ENCODE peak calls at places on chromosome 9, in ten cellular contexts. K is effector memory CD4-positive, alpha-beta T cell; Z is CD8-positive, alpha-beta T cell; E is MM.1S; U is K562; B is psoas muscle; H is GM23248; P is heart right ventricle; M is HCT116; V is testis. J is an unnamed sample. For H3K36me3, the result is how much of the 10 kb centered on the place peaks cover.

GRCh38 chr9:137482094-137482781 is 23.1 kb upstream of the NSMF start:
- DNase-seq in K (no peak), Z (no peak), E (peak), U (peak), B (peak), H (peak), P (peak), M (no peak), V (peak), J (no peak)

GRCh38 chr9:130522233-130522808 is 57.1 kb upstream of the FUBP3 start:
- DNase-seq in K (no peak), Z (no peak), E (no peak), U (peak), B (no peak), H (peak), P (no peak), M (no peak), V (no peak), J (peak)

GRCh38 chr9:35907732-35908483 is 1.4 kb upstream of the SPAAR start:
- DNase-seq in K (no peak), Z (no peak), E (no peak), U (no peak), B (peak), H (peak), P (peak), M (peak), V (peak), J (peak)

GRCh38 chr9:37005517-37006140 is 28.4 kb downstream of the PAX5 start:
- DNase-seq in K (no peak), Z (no peak), E (no peak), U (no peak), B (no peak), H (no peak), P (no peak), M (no peak), V (no peak), J (no peak)

GRCh38 chr9:37555786-37556185 is 20.4 kb downstream of the FBXO10 start:
- DNase-seq in K (no peak), Z (no peak), E (no peak), U (no peak), B (no peak), H (peak), P (no peak), M (no peak), V (no peak), J (no peak)

GRCh38 chr9:85260288-85260687 is 481.5 kb downstream of the AGTPBP1 start:
- DNase-seq in K (no peak), Z (no peak), E (no peak), U (no peak), B (no peak), H (no peak), P (no peak), M (no peak), V (no peak), J (no peak)

GRCh38 chr9:129587487-129588262 is 33.2 kb downstream of the C9orf50 start:
- DNase-seq in K (no peak), Z (no peak), E (no peak), U (peak), B (peak), H (no peak), P (no peak), M (peak), V (no peak), J (no peak)

GRCh38 chr9:117869287-117869686 is 165.1 kb downstream of the TLR4 start:
- DNase-seq in K (no peak), Z (no peak), E (no peak), U (no peak), B (no peak), H (no peak), P (no peak), M (no peak), V (no peak), J (no peak)

GRCh38 chr9:77455312-77455927 is 192.7 kb downstream of the GNA14 start:
- DNase-seq in K (no peak), Z (no peak), E (peak), U (no peak), B (no peak), H (peak), P (no peak), M (peak), V (peak), J (no peak)

GRCh38 chr9:21660976-21661375 is 141.5 kb upstream of the MTAP start:
- DNase-seq in K (no peak), Z (no peak), E (no peak), U (no peak), B (no peak), H (peak), P (no peak), M (no peak), V (no peak), J (no peak)

GRCh38 chr9:75633658-75634057 is 256.8 kb upstream of the PCSK5 start:
- DNase-seq in K (no peak), Z (no peak), E (no peak), U (no peak), B (no peak), H (no peak), P (no peak), M (no peak), V (no peak), J (no peak)

GRCh38 chr9:36148652-36149051 is 12.1 kb downstream of the GLIPR2 start:
- DNase-seq in K (peak), Z (peak), E (peak), U (peak), B (peak), H (peak), P (peak), M (no peak), V (peak), J (peak)

GRCh38 chr9:82810902-82811301 is 252.0 kb downstream of the RASEF start:
- DNase-seq in K (no peak), Z (no peak), E (no peak), U (no peak), B (no peak), H (peak), P (no peak), M (peak), V (no peak), J (no peak)

GRCh38 chr9:2116073-2116472 is 100.9 kb downstream of the SMARCA2 start:
- DNase-seq in K (no peak), Z (no peak), E (no peak), U (peak), B (no peak), H (peak), P (no peak), M (peak), V (peak), J (no peak)

GRCh38 chr9:122307925-122308324 is 43.2 kb downstream of the MRRF start:
- DNase-seq in K (no peak), Z (no peak), E (no peak), U (no peak), B (no peak), H (no peak), P (peak), M (no peak), V (no peak), J (no peak)

GRCh38 chr9:118985851-118986250 is 383.4 kb downstream of the BRINP1 start:
- DNase-seq in K (no peak), Z (no peak), E (no peak), U (no peak), B (no peak), H (no peak), P (no peak), M (no peak), V (no peak), J (no peak)

GRCh38 chr9:124132671-124133147 is 121.1 kb downstream of the LHX2 start:
- DNase-seq in K (no peak), Z (no peak), E (no peak), U (no peak), B (no peak), H (peak), P (no peak), M (no peak), V (no peak), J (peak)
- H3K27ac ChIP-seq in K (no peak), Z (no peak), E (no peak), U (no peak), B (no peak), H (no peak), P (no peak), M (no peak), V (no peak), J (no peak)

GRCh38 chr9:33065157-33066076 is 11.1 kb downstream of the SMU1 start:
- DNase-seq in K (no peak), Z (no peak), E (peak), U (no peak), B (no peak), H (no peak), P (no peak), M (no peak), V (no peak), J (no peak)
- H3K36me3 ChIP-seq in K (half or more), Z (under half), E (under half), U (half or more), B (under half), H (half or more), P (half or more), M (under half), V (under half), J (half or more)

GRCh38 chr9:90432951-90433350 is 209.7 kb downstream of the DIRAS2 start:
- DNase-seq in K (no peak), Z (no peak), E (no peak), U (no peak), B (no peak), H (no peak), P (no peak), M (no peak), V (no peak), J (no peak)
- H3K4me3 ChIP-seq in K (no peak), Z (no peak), E (no peak), U (no peak), B (no peak), H (no peak), P (no peak), M (no peak), V (no peak), J (peak)

DNA sequence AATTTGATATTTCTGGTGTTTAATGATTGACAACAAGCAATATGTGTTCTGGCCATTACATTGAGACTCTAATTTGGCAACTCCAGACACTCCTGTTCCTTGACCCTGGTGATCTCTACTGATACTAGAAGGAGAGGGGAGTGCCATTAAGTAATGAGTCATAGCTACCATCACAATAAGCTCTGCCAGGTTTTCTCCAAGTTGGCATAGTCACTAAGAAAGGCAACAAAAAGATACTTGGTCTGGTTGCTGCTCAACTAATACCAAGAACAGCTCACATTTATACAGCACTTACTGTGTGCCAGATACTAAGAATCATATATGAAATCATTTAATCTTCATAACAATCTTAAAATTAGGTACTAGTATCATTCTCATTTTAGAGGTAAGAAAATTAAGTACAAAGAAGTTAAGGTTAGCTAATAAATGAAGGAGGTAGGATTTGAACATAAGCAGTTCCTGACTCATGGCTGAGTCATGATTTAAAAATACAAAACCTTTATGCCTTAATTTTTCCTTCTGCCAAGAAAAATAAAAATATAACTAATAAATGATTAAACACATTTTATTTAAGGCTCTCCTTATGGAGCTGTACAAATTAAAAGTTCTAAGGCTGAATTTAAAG is 19.9 kb upstream of the PRXL2C start:
- DNase-seq in K (no peak), Z (no peak), E (no peak), U (no peak), B (no peak), H (peak), P (no peak), M (peak), V (no peak), J (peak)
- H3K27ac ChIP-seq in K (no peak), Z (no peak), E (no peak), U (no peak), B (no peak), H (no peak), P (no peak), M (peak), V (no peak), J (no peak)

DNA sequence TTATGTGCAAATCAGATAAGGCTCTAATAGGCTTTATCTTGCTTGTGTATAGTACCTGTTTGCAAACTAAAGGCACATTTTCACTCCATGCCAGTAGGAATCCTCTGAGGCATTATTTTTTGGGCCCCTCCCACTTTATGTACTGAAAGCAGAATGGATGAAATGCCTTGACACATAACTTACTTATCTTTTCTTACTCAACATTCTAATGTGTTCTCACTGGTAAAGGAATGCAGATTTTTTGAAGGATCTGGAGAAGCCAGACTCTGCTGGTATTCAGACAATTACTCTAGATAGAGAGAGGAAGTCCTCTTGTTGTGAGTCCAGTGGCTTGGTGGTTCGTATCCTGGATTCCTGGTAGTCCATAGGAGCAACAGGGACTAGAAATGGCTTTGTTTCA is 336.7 kb downstream of the CCDC171 start:
- DNase-seq in K (no peak), Z (no peak), E (no peak), U (no peak), B (no peak), H (peak), P (no peak), M (no peak), V (no peak), J (peak)
- H3K36me3 ChIP-seq in K (under half), Z (under half), E (under half), U (under half), B (under half), H (under half), P (under half), M (under half), V (under half), J (under half)

DNA sequence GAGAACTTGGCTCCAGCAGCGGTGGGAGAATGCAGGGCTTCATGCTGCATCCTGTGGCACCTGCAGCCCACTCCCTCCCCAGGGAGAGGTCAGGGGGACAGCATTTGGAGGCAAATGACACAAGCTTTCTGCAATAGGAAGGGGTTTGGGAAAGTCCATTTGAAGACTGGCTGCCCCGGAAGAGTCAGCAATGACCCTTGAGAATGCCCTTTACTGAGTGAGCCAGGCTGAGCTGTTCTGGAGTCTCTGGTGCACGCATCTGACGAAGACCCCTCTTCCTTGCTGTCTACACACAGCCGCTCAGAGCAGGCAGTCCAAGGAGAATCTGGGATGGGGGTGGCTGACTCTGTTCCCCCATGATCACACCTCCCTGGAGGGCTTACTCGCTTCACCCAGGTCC is 5.5 kb upstream of the NXNL2 start:
- DNase-seq in K (no peak), Z (no peak), E (no peak), U (no peak), B (no peak), H (no peak), P (no peak), M (no peak), V (no peak), J (no peak)
- H3K4me3 ChIP-seq in K (no peak), Z (no peak), E (no peak), U (no peak), B (no peak), H (no peak), P (no peak), M (no peak), V (no peak), J (no peak)

GRCh38 chr9:125411171-125411756 is 149.6 kb downstream of the GAPVD1 start:
- DNase-seq in K (no peak), Z (no peak), E (no peak), U (no peak), B (no peak), H (no peak), P (no peak), M (no peak), V (no peak), J (no peak)

GRCh38 chr9:125409217-125409636 is 147.6 kb downstream of the GAPVD1 start:
- DNase-seq in K (no peak), Z (no peak), E (no peak), U (peak), B (no peak), H (peak), P (no peak), M (peak), V (no peak), J (no peak)

GRCh38 chr9:125412166-125412565 is 150.5 kb downstream of the GAPVD1 start:
- DNase-seq in K (no peak), Z (no peak), E (no peak), U (no peak), B (no peak), H (no peak), P (no peak), M (no peak), V (no peak), J (no peak)

GRCh38 chr9:125409637-125410521 is 148.3 kb downstream of the GAPVD1 start:
- DNase-seq in K (no peak), Z (peak), E (peak), U (peak), B (no peak), H (peak), P (no peak), M (peak), V (peak), J (no peak)

DNA sequence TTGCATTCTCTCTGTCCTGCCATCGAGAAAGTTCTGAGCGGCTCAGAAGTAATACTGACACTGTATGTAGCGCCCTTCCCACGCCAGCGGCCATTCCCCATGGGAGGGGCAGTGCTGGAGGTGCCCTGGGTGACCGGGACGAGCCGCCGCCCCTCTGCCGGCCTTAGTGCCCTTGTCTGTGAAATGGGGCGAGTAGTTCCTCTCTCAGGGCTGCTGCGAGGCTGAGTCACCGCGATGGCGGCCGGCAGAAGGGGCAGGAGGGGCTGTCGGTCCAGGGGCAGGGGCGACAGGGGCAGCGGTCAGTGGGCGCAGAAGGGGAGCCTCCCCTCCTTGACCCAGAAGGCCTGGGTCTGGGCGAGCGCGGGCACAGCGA is 148.9 kb downstream of the GAPVD1 start:
- DNase-seq in K (no peak), Z (no peak), E (no peak), U (no peak), B (no peak), H (no peak), P (no peak), M (no peak), V (no peak), J (no peak)
- H3K27ac ChIP-seq in K (no peak), Z (no peak), E (no peak), U (peak), B (no peak), H (no peak), P (no peak), M (peak), V (no peak), J (no peak)

GRCh38 chr9:131578016-131578415 is 32.7 kb downstream of the PRRT1B start:
- DNase-seq in K (no peak), Z (no peak), E (no peak), U (no peak), B (no peak), H (no peak), P (no peak), M (no peak), V (no peak), J (no peak)

GRCh38 chr9:131575121-131575640 is 29.9 kb downstream of the PRRT1B start:
- DNase-seq in K (no peak), Z (no peak), E (no peak), U (no peak), B (no peak), H (no peak), P (no peak), M (no peak), V (no peak), J (no peak)

GRCh38 chr9:131578778-131579504 is 33.6 kb downstream of the PRRT1B start:
- DNase-seq in K (peak), Z (peak), E (no peak), U (no peak), B (no peak), H (no peak), P (no peak), M (no peak), V (peak), J (no peak)

GRCh38 chr9:131575946-131576853 is 30.9 kb downstream of the PRRT1B start:
- DNase-seq in K (no peak), Z (no peak), E (no peak), U (no peak), B (no peak), H (no peak), P (no peak), M (no peak), V (no peak), J (no peak)

DNA sequence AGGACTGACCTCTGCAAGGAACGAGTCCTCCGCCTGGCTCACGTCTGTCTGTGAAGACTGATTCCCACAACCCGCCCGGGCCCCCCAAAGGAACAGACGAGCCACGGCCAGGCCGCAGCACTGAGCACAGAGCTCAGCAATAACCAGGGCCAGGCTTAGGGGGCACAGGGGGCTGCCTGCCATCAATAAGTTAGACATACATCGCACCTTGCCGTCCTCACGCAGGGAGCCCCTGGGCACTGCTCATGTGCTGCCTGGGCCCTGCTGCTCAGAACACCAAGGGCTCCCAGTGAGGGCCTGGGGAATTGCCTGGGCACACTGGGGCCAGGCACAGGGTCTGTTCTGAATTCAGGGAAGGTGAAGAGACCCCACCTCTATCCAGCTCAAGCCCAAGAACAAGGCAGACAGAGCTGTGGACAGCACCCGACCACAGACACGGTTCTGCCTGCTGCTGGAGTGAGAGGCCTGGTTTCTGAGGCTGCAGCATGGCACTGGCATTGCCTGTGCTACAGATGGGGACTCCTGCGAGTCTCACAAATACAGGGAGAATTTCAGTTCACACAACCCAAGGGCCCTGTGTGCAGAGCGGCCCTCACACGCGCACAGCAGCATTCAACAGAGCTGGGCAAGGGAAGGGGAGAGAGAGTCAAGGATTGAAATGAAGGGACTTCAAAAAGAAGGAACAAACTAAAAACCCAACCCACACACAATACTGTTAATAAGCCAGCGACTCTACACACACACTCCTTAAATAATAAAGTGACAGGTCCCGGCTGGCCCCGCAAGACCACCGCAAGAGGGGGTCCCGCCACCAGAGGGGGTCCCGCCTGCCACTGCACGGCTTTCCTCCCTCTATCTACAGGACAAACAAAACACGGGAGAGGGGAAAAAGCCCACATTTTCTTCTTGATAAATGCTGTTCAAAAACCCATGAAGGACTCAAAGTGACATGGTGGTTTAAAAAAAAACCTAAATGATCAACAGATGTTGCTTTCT is 32.0 kb downstream of the PRRT1B start:
- DNase-seq in K (no peak), Z (no peak), E (no peak), U (no peak), B (no peak), H (no peak), P (no peak), M (no peak), V (no peak), J (no peak)
- H3K36me3 ChIP-seq in K (half or more), Z (under half), E (under half), U (under half), B (under half), H (under half), P (half or more), M (under half), V (under half), J (under half)

J was measured in cardiac muscle cell.